ENCODE peak calls at places on chromosome 11, in six cellular contexts. One of them, this sample, is unnamed. For H3K36me3, the result is how much of the 10 kb centered on the place peaks cover.

GRCh38 chr11:87015645-87016044 is 22.1 kb upstream of the TMEM135 start:
- DNase-seq in SK-N-SH: no peak
- DNase-seq in body of pancreas: no peak
- DNase-seq in A673: no peak
- DNase-seq in heart left ventricle: no peak
- DNase-seq in brain microvascular endothelial cell: no peak
- DNase-seq in this sample: no peak

GRCh38 chr11:61567286-61568061 is 13.4 kb downstream of the SYT7 start:
- DNase-seq in heart left ventricle: peak
- DNase-seq in body of pancreas: peak
- DNase-seq in A673: peak
- DNase-seq in brain microvascular endothelial cell: peak
- DNase-seq in SK-N-SH: peak
- DNase-seq in this sample: no peak

GRCh38 chr11:93870616-93871015 is 20.2 kb upstream of the VSTM5 start:
- DNase-seq in body of pancreas: no peak
- DNase-seq in SK-N-SH: no peak
- DNase-seq in A673: no peak
- DNase-seq in brain microvascular endothelial cell: no peak
- DNase-seq in heart left ventricle: no peak
- DNase-seq in this sample: no peak

GRCh38 chr11:67673358-67673757 is 1.1 kb downstream of the ALDH3B2 start:
- DNase-seq in body of pancreas: no peak
- DNase-seq in brain microvascular endothelial cell: no peak
- DNase-seq in heart left ventricle: no peak
- DNase-seq in A673: no peak
- DNase-seq in SK-N-SH: no peak
- DNase-seq in this sample: no peak

GRCh38 chr11:77130763-77131513 is 2.9 kb downstream of the MYO7A start:
- DNase-seq in brain microvascular endothelial cell: no peak
- DNase-seq in A673: no peak
- DNase-seq in SK-N-SH: peak
- DNase-seq in heart left ventricle: peak
- DNase-seq in body of pancreas: peak
- DNase-seq in this sample: no peak

GRCh38 chr11:125358254-125358840 is 137.7 kb downstream of the FEZ1 start:
- DNase-seq in A673: no peak
- DNase-seq in body of pancreas: no peak
- DNase-seq in brain microvascular endothelial cell: no peak
- DNase-seq in heart left ventricle: no peak
- DNase-seq in SK-N-SH: no peak
- DNase-seq in this sample: no peak

GRCh38 chr11:78645226-78646202 is 70.8 kb upstream of the NARS2 start:
- DNase-seq in body of pancreas: peak
- DNase-seq in A673: peak
- DNase-seq in SK-N-SH: peak
- DNase-seq in brain microvascular endothelial cell: peak
- DNase-seq in heart left ventricle: peak
- DNase-seq in this sample: no peak

GRCh38 chr11:34830035-34830434 is 86.1 kb downstream of the APIP start:
- DNase-seq in A673: peak
- DNase-seq in brain microvascular endothelial cell: no peak
- DNase-seq in heart left ventricle: no peak
- DNase-seq in SK-N-SH: no peak
- DNase-seq in body of pancreas: no peak
- DNase-seq in this sample: no peak

GRCh38 chr11:72042059-72042425 is 38.3 kb downstream of the NUMA1 start:
- DNase-seq in heart left ventricle: no peak
- DNase-seq in A673: no peak
- DNase-seq in SK-N-SH: no peak
- DNase-seq in body of pancreas: no peak
- DNase-seq in brain microvascular endothelial cell: no peak
- DNase-seq in this sample: no peak

GRCh38 chr11:10388096-10388495 is 67.0 kb upstream of the AMPD3 start:
- DNase-seq in brain microvascular endothelial cell: no peak
- DNase-seq in body of pancreas: no peak
- DNase-seq in heart left ventricle: no peak
- DNase-seq in A673: no peak
- DNase-seq in SK-N-SH: no peak
- DNase-seq in this sample: no peak

GRCh38 chr11:66958956-66959274 is 732 bp upstream of the PC start:
- DNase-seq in body of pancreas: no peak
- DNase-seq in A673: no peak
- DNase-seq in SK-N-SH: no peak
- DNase-seq in brain microvascular endothelial cell: no peak
- DNase-seq in heart left ventricle: no peak
- DNase-seq in this sample: no peak

GRCh38 chr11:71240865-71241691 is 11.3 kb downstream of the SHANK2 start:
- DNase-seq in body of pancreas: peak
- DNase-seq in heart left ventricle: no peak
- DNase-seq in A673: peak
- DNase-seq in brain microvascular endothelial cell: peak
- DNase-seq in SK-N-SH: peak
- DNase-seq in this sample: peak

GRCh38 chr11:44305643-44306468 is 4.1 kb downstream of the ALX4 start:
- DNase-seq in brain microvascular endothelial cell: peak
- DNase-seq in body of pancreas: no peak
- DNase-seq in A673: peak
- DNase-seq in SK-N-SH: peak
- DNase-seq in heart left ventricle: no peak
- DNase-seq in this sample: no peak

GRCh38 chr11:26248661-26249060 is 83.3 kb upstream of the ANO3 start:
- DNase-seq in heart left ventricle: no peak
- DNase-seq in body of pancreas: no peak
- DNase-seq in brain microvascular endothelial cell: no peak
- DNase-seq in A673: no peak
- DNase-seq in SK-N-SH: no peak
- DNase-seq in this sample: no peak

GRCh38 chr11:103735497-103736032 is 300.9 kb upstream of the DDI1 start:
- DNase-seq in brain microvascular endothelial cell: no peak
- DNase-seq in body of pancreas: no peak
- DNase-seq in heart left ventricle: no peak
- DNase-seq in SK-N-SH: no peak
- DNase-seq in A673: no peak
- DNase-seq in this sample: no peak

GRCh38 chr11:106011481-106011880 is 10.6 kb downstream of the MSANTD4 start:
- DNase-seq in A673: no peak
- DNase-seq in SK-N-SH: no peak
- DNase-seq in heart left ventricle: no peak
- DNase-seq in body of pancreas: no peak
- DNase-seq in brain microvascular endothelial cell: peak
- DNase-seq in this sample: no peak

GRCh38 chr11:9615031-9615451 is 41.6 kb downstream of the WEE1 start:
- DNase-seq in A673: no peak
- DNase-seq in brain microvascular endothelial cell: no peak
- DNase-seq in heart left ventricle: no peak
- DNase-seq in body of pancreas: no peak
- DNase-seq in SK-N-SH: no peak
- DNase-seq in this sample: peak

GRCh38 chr11:60344146-60344545 is 17.1 kb downstream of the MS4A6E start:
- DNase-seq in SK-N-SH: no peak
- DNase-seq in body of pancreas: no peak
- DNase-seq in heart left ventricle: no peak
- DNase-seq in brain microvascular endothelial cell: no peak
- DNase-seq in A673: no peak
- DNase-seq in this sample: no peak

GRCh38 chr11:71252434-71252781 is at the start of gene SHANK2:
- DNase-seq in heart left ventricle: no peak
- DNase-seq in body of pancreas: peak
- DNase-seq in A673: no peak
- DNase-seq in SK-N-SH: peak
- DNase-seq in brain microvascular endothelial cell: no peak
- DNase-seq in this sample: no peak

GRCh38 chr11:88626216-88626615 is 288.7 kb upstream of the CTSC start:
- DNase-seq in SK-N-SH: no peak
- DNase-seq in heart left ventricle: no peak
- DNase-seq in brain microvascular endothelial cell: no peak
- DNase-seq in A673: no peak
- DNase-seq in body of pancreas: no peak
- DNase-seq in this sample: no peak

GRCh38 chr11:117706322-117706814 is 90.6 kb downstream of the DSCAML1 start:
- DNase-seq in SK-N-SH: no peak
- DNase-seq in brain microvascular endothelial cell: no peak
- DNase-seq in body of pancreas: no peak
- DNase-seq in heart left ventricle: no peak
- DNase-seq in A673: no peak
- DNase-seq in this sample: no peak

GRCh38 chr11:118870396-118871343 is 13.0 kb upstream of the CXCR5 start:
- DNase-seq in brain microvascular endothelial cell: no peak
- DNase-seq in A673: no peak
- DNase-seq in heart left ventricle: peak
- DNase-seq in SK-N-SH: peak
- DNase-seq in body of pancreas: no peak
- DNase-seq in this sample: peak

GRCh38 chr11:13114566-13115465 is 105.7 kb downstream of the RASSF10 start:
- DNase-seq in brain microvascular endothelial cell: no peak
- DNase-seq in heart left ventricle: no peak
- DNase-seq in body of pancreas: peak
- DNase-seq in SK-N-SH: peak
- DNase-seq in A673: no peak
- DNase-seq in this sample: no peak
- TF ChIP-seq CTCF in brain microvascular endothelial cell: peak
- TF ChIP-seq CTCF in heart left ventricle: no peak
- TF ChIP-seq CTCF in body of pancreas: peak
- TF ChIP-seq CTCF in SK-N-SH: no peak
- TF ChIP-seq CTCF in A673: peak
- TF ChIP-seq CTCF in this sample: peak

GRCh38 chr11:99020324-99021225 is at the start of gene CNTN5:
- DNase-seq in heart left ventricle: peak
- DNase-seq in body of pancreas: peak
- DNase-seq in brain microvascular endothelial cell: peak
- DNase-seq in A673: peak
- DNase-seq in SK-N-SH: peak
- DNase-seq in this sample: peak

GRCh38 chr11:99019676-99020075 is 1.1 kb upstream of the CNTN5 start:
- DNase-seq in body of pancreas: no peak
- DNase-seq in heart left ventricle: no peak
- DNase-seq in SK-N-SH: peak
- DNase-seq in A673: peak
- DNase-seq in brain microvascular endothelial cell: no peak
- DNase-seq in this sample: no peak

GRCh38 chr11:99015634-99016454 is 4.9 kb upstream of the CNTN5 start:
- DNase-seq in SK-N-SH: peak
- DNase-seq in A673: peak
- DNase-seq in brain microvascular endothelial cell: peak
- DNase-seq in heart left ventricle: no peak
- DNase-seq in body of pancreas: peak
- DNase-seq in this sample: no peak
- H3K36me3 ChIP-seq in SK-N-SH: under half
- H3K36me3 ChIP-seq in A673: under half
- H3K36me3 ChIP-seq in brain microvascular endothelial cell: under half
- H3K36me3 ChIP-seq in heart left ventricle: under half
- H3K36me3 ChIP-seq in body of pancreas: under half
- H3K36me3 ChIP-seq in this sample: under half

GRCh38 chr11:65486570-65487466 is 12.0 kb upstream of the MALAT1 start:
- DNase-seq in A673: no peak
- DNase-seq in body of pancreas: no peak
- DNase-seq in brain microvascular endothelial cell: no peak
- DNase-seq in SK-N-SH: no peak
- DNase-seq in heart left ventricle: no peak
- DNase-seq in this sample: no peak

GRCh38 chr11:65485820-65486219 is 13.0 kb upstream of the MALAT1 start:
- DNase-seq in SK-N-SH: no peak
- DNase-seq in brain microvascular endothelial cell: no peak
- DNase-seq in body of pancreas: no peak
- DNase-seq in A673: no peak
- DNase-seq in heart left ventricle: no peak
- DNase-seq in this sample: no peak

GRCh38 chr11:65489061-65489705 is 9.7 kb upstream of the MALAT1 start:
- DNase-seq in heart left ventricle: peak
- DNase-seq in A673: no peak
- DNase-seq in SK-N-SH: no peak
- DNase-seq in body of pancreas: peak
- DNase-seq in brain microvascular endothelial cell: peak
- DNase-seq in this sample: no peak

GRCh38 chr11:65488273-65489058 is 10.4 kb upstream of the MALAT1 start:
- DNase-seq in heart left ventricle: no peak
- DNase-seq in body of pancreas: peak
- DNase-seq in A673: peak
- DNase-seq in brain microvascular endothelial cell: peak
- DNase-seq in SK-N-SH: no peak
- DNase-seq in this sample: no peak

GRCh38 chr11:65487467-65488272 is 11.2 kb upstream of the MALAT1 start:
- DNase-seq in brain microvascular endothelial cell: peak
- DNase-seq in body of pancreas: peak
- DNase-seq in heart left ventricle: peak
- DNase-seq in A673: peak
- DNase-seq in SK-N-SH: peak
- DNase-seq in this sample: peak
- H3K4me3 ChIP-seq in brain microvascular endothelial cell: peak
- H3K4me3 ChIP-seq in body of pancreas: no peak
- H3K4me3 ChIP-seq in heart left ventricle: peak
- H3K4me3 ChIP-seq in A673: no peak
- H3K4me3 ChIP-seq in SK-N-SH: peak
- H3K4me3 ChIP-seq in this sample: peak

GRCh38 chr11:128949791-128950454 is 7.3 kb upstream of the TP53AIP1 start:
- DNase-seq in body of pancreas: peak
- DNase-seq in A673: no peak
- DNase-seq in SK-N-SH: no peak
- DNase-seq in brain microvascular endothelial cell: no peak
- DNase-seq in heart left ventricle: no peak
- DNase-seq in this sample: no peak

GRCh38 chr11:128953151-128953550 is 10.5 kb upstream of the TP53AIP1 start:
- DNase-seq in brain microvascular endothelial cell: no peak
- DNase-seq in heart left ventricle: no peak
- DNase-seq in A673: no peak
- DNase-seq in SK-N-SH: no peak
- DNase-seq in body of pancreas: no peak
- DNase-seq in this sample: no peak

GRCh38 chr11:128942807-128943430 is at the start of gene TP53AIP1:
- DNase-seq in A673: no peak
- DNase-seq in SK-N-SH: no peak
- DNase-seq in body of pancreas: no peak
- DNase-seq in heart left ventricle: no peak
- DNase-seq in brain microvascular endothelial cell: no peak
- DNase-seq in this sample: no peak

GRCh38 chr11:128946646-128947045 is 4.0 kb upstream of the TP53AIP1 start:
- DNase-seq in heart left ventricle: no peak
- DNase-seq in A673: no peak
- DNase-seq in SK-N-SH: no peak
- DNase-seq in body of pancreas: no peak
- DNase-seq in brain microvascular endothelial cell: no peak
- DNase-seq in this sample: no peak

DNA sequence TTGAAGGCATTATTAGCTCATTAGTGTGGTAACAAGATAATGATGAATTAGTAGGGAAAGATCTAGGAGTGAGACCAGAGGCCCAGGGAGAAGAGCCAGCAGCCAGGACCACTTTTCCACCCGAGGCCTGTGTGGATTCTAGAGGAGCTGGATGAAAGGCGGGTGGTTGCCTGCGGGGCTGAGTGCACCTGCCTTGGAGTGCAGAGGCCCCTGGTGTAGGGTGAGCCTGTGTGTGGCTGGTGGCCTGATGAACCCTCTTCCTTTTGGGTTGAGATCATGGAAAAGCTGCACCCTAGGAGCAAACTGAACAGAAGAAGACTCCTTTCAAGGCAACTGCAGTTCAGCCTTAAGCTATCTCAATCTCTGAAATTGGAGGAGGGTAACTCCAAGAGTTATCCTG is 5.9 kb upstream of the TP53AIP1 start:
- DNase-seq in heart left ventricle: no peak
- DNase-seq in body of pancreas: no peak
- DNase-seq in A673: no peak
- DNase-seq in SK-N-SH: no peak
- DNase-seq in brain microvascular endothelial cell: no peak
- DNase-seq in this sample: no peak
- TF ChIP-seq CTCF in heart left ventricle: peak
- TF ChIP-seq CTCF in body of pancreas: peak
- TF ChIP-seq CTCF in A673: no peak
- TF ChIP-seq CTCF in SK-N-SH: no peak
- TF ChIP-seq CTCF in brain microvascular endothelial cell: peak
- TF ChIP-seq CTCF in this sample: no peak

GRCh38 chr11:65884716-65885092 is 3.6 kb downstream of the FIBP start:
- DNase-seq in body of pancreas: peak
- DNase-seq in A673: peak
- DNase-seq in heart left ventricle: peak
- DNase-seq in brain microvascular endothelial cell: no peak
- DNase-seq in SK-N-SH: peak
- DNase-seq in this sample: no peak
- H3K36me3 ChIP-seq in body of pancreas: under half
- H3K36me3 ChIP-seq in A673: under half
- H3K36me3 ChIP-seq in heart left ventricle: under half
- H3K36me3 ChIP-seq in brain microvascular endothelial cell: under half
- H3K36me3 ChIP-seq in SK-N-SH: under half
- H3K36me3 ChIP-seq in this sample: under half

This sample was measured in kidney epithelial cell.